ENCODE peak calls at places on chromosome 15, in six cellular contexts. C is CD4-positive, CD25-positive, alpha-beta regulatory T cell; L is BE2C; N is heart left ventricle; W is HCT116; V is bronchial epithelial cell. Q is an unnamed sample.

GRCh38 chr15:57460208-57460816 is 84.0 kb downstream of the CGNL1 start:
- DNase-seq in L (no peak), V (no peak), C (no peak), N (no peak), W (no peak), Q (no peak)

GRCh38 chr15:94855409-94856266 is 624.3 kb downstream of the MCTP2 start:
- DNase-seq in N (no peak), L (no peak), C (no peak), W (no peak), V (no peak), Q (no peak)

GRCh38 chr15:94607176-94607654 is 375.9 kb downstream of the MCTP2 start:
- DNase-seq in V (no peak), C (peak; percentile 10), L (no peak), N (peak; percentile 60), W (no peak), Q (no peak)

GRCh38 chr15:36926422-36926815 is 173.9 kb downstream of the MEIS2 start:
- DNase-seq in C (no peak), W (no peak), V (no peak), L (no peak), N (no peak), Q (no peak)

GRCh38 chr15:33292718-33293307 is 18.0 kb upstream of the RYR3 start:
- DNase-seq in C (peak; percentile 54), V (peak; percentile 62), L (peak; percentile 72), W (peak; percentile 51), N (peak; percentile 57), Q (peak; percentile 10)

GRCh38 chr15:69081310-69082004 is 67.0 kb downstream of the NOX5 start:
- DNase-seq in V (no peak), L (peak; percentile 32), N (peak; percentile 87), C (no peak), W (no peak), Q (no peak)

GRCh38 chr15:49494842-49495241 is 71.8 kb downstream of the FGF7 start:
- DNase-seq in L (no peak), V (peak; percentile 52), W (no peak), C (no peak), N (no peak), Q (no peak)

GRCh38 chr15:83398591-83398990 is 48.5 kb upstream of the SH3GL3 start:
- DNase-seq in N (no peak), V (peak; percentile 41), C (no peak), L (no peak), W (no peak), Q (no peak)

GRCh38 chr15:50876989-50877360 is 31.5 kb upstream of the AP4E1 start:
- DNase-seq in V (peak; percentile 78), N (peak; percentile 51), L (peak; percentile 74), C (peak; percentile 81), W (peak; percentile 68), Q (peak; percentile 91)

GRCh38 chr15:81886586-81886985 is 159.2 kb downstream of the MEX3B start:
- DNase-seq in C (no peak), N (no peak), W (no peak), L (no peak), V (peak; percentile 40), Q (no peak)

GRCh38 chr15:95024388-95024787 is 793.0 kb downstream of the MCTP2 start:
- DNase-seq in C (peak; percentile 0), V (peak; percentile 63), W (peak; percentile 24), L (no peak), N (no peak), Q (peak; percentile 7)

GRCh38 chr15:71148048-71148447 is 32.8 kb downstream of the THSD4 start:
- DNase-seq in C (no peak), N (no peak), V (no peak), W (no peak), L (no peak), Q (no peak)

GRCh38 chr15:92638291-92638708 is 17.3 kb downstream of the FAM174B start:
- DNase-seq in C (no peak), W (no peak), N (no peak), L (no peak), V (peak; percentile 81), Q (peak; percentile 59)

GRCh38 chr15:35956066-35956465 is 410.1 kb upstream of the DPH6 start:
- DNase-seq in C (no peak), V (no peak), N (no peak), L (no peak), W (no peak), Q (no peak)

GRCh38 chr15:52529289-52529929 is 729 bp upstream of the MYO5A start:
- DNase-seq in W (no peak), C (peak; percentile 42), L (no peak), N (no peak), V (no peak), Q (no peak)

GRCh38 chr15:72836676-72837325 is 53.2 kb upstream of the ADPGK start:
- DNase-seq in C (no peak), V (no peak), L (no peak), N (no peak), W (no peak), Q (no peak)

GRCh38 chr15:51801391-51801835 is 28.0 kb upstream of the TMOD3 start:
- DNase-seq in C (peak; percentile 15), L (peak; percentile 89), W (peak; percentile 33), V (no peak), N (peak; percentile 51), Q (no peak)

GRCh38 chr15:87722941-87723691 is 533.4 kb downstream of the NTRK3 start:
- DNase-seq in C (no peak), N (peak; percentile 54), W (no peak), V (no peak), L (peak; percentile 91), Q (no peak)

GRCh38 chr15:49327927-49328326 is 95.1 kb upstream of the FGF7 start:
- DNase-seq in V (no peak), N (no peak), L (no peak), C (no peak), W (no peak), Q (no peak)

GRCh38 chr15:85828026-85828597 is 33.4 kb upstream of the KLHL25 start:
- DNase-seq in W (no peak), N (no peak), V (no peak), L (no peak), C (no peak), Q (no peak)

GRCh38 chr15:69743091-69743490 is 290.5 kb downstream of the RPLP1 start:
- DNase-seq in W (no peak), N (no peak), V (no peak), C (no peak), L (no peak), Q (no peak)

GRCh38 chr15:20352241-20353200 is 189.1 kb downstream of the GOLGA6L6 start:
- DNase-seq in C (no peak), V (no peak), W (no peak), L (no peak), N (no peak), Q (no peak)

GRCh38 chr15:96403932-96404331 is 73.4 kb downstream of the NR2F2 start:
- DNase-seq in W (no peak), L (no peak), V (no peak), N (no peak), C (no peak), Q (no peak)

GRCh38 chr15:96402403-96402802 is 71.9 kb downstream of the NR2F2 start:
- DNase-seq in C (no peak), L (no peak), W (no peak), V (no peak), N (no peak), Q (no peak)

GRCh38 chr15:96403071-96403470 is 72.6 kb downstream of the NR2F2 start:
- DNase-seq in N (no peak), V (no peak), L (no peak), W (no peak), C (no peak), Q (no peak)

GRCh38 chr15:96406701-96407100 is 76.2 kb downstream of the NR2F2 start:
- DNase-seq in C (no peak), W (no peak), N (no peak), V (no peak), L (no peak), Q (no peak)

GRCh38 chr15:96404560-96404959 is 74.1 kb downstream of the NR2F2 start:
- DNase-seq in N (no peak), V (no peak), C (no peak), L (no peak), W (no peak), Q (no peak)
- H3K27me3 ChIP-seq in N (peaks cover 25% of the 10 kb centered on the region), V (peaks cover 17% of the 10 kb centered on the region), C (peaks cover 4% of the 10 kb centered on the region), L (peaks cover 51% of the 10 kb centered on the region), W (no peaks in the 10 kb centered on the region), Q (peaks cover 34% of the 10 kb centered on the region)

GRCh38 chr15:89381330-89381729 is 46.7 kb upstream of the POLG start:
- DNase-seq in C (no peak), W (no peak), N (no peak), V (no peak), L (no peak), Q (no peak)

GRCh38 chr15:89385596-89386242 is 51.1 kb upstream of the POLG start:
- DNase-seq in V (no peak), N (no peak), C (no peak), L (no peak), W (no peak), Q (no peak)

GRCh38 chr15:89382288-89382687 is 47.7 kb upstream of the POLG start:
- DNase-seq in C (no peak), L (no peak), W (no peak), N (no peak), V (no peak), Q (no peak)

GRCh38 chr15:89381888-89382287 is 47.3 kb upstream of the POLG start:
- DNase-seq in N (no peak), W (no peak), V (no peak), L (no peak), C (no peak), Q (no peak)

DNA sequence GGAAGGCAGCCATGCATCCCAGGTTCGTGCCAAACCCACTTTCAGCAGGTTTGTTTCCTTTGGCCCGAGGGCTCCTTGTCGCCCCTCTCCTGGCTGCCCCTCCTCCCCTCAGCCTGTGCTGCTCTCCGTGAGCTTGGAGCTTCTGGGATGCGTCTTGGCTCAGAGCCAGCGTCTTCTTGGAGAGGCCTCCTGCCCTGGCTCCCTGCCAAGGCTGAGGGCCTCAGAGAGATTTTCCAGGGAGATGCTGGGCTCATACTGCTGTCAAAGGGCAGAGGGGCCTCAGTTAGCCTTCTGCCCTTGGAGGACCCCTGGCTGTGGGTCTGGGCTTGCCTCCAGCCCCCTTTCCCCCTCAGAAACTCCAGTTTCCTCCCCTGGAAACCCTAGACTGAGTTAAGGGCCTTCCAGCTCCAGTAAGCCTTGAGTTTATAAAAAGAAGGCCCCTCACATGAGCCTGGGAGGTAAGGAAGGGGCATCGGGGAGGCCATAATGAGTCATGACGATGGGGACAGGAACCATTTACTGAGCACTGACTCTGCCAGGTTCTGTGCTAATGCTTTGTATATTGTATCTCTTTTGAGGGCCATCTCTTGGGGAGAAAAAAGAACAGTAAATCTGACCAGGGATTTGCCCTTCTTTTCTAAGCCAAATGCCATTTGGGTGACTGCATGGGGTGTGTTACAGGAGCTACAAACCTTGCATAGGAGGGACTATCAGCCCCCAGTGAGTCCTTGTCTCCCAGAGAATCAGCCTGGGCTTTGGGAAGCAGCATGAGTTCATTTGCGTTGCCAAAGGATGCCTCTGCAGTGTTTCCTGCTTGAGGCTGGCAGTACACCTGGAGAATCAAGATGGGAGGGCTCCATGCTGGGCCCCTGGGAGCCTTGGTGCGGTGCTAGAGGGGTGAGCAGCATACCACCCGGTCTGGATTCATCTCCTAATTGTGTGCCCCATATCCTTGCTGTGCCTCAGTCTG is 49.3 kb upstream of the POLG start:
- DNase-seq in W (no peak), C (no peak), L (peak; percentile 97), V (peak; percentile 46), N (peak; percentile 72), Q (no peak)
- H3K27me3 ChIP-seq in W (no peaks in the 10 kb centered on the region), C (peaks cover 21% of the 10 kb centered on the region), L (no peaks in the 10 kb centered on the region), V (peaks cover 3% of the 10 kb centered on the region), N (peaks cover 17% of the 10 kb centered on the region), Q (peaks cover 71% of the 10 kb centered on the region)

GRCh38 chr15:59326856-59327255 is 45.8 kb downstream of the MYO1E start:
- DNase-seq in L (no peak), C (no peak), W (no peak), V (no peak), N (no peak), Q (no peak)
- H3K27me3 ChIP-seq in L (peaks cover 16% of the 10 kb centered on the region), C (no peaks in the 10 kb centered on the region), W (no peaks in the 10 kb centered on the region), V (no peaks in the 10 kb centered on the region), N (no peaks in the 10 kb centered on the region), Q (no peaks in the 10 kb centered on the region)

GRCh38 chr15:80709542-80709941 is 14.4 kb downstream of the ABHD17C start:
- DNase-seq in N (no peak), W (no peak), V (peak; percentile 86), L (no peak), C (no peak), Q (no peak)
- H3K27me3 ChIP-seq in N (no peaks in the 10 kb centered on the region), W (no peaks in the 10 kb centered on the region), V (no peaks in the 10 kb centered on the region), L (no peaks in the 10 kb centered on the region), C (no peaks in the 10 kb centered on the region), Q (no peaks in the 10 kb centered on the region)